ENCODE peak calls at places on chromosomes 12 and 14, in four cellular contexts. M, F, R and X are unnamed samples. For H3K36me3, the result is how much of the 10 kb centered on the place peaks cover.

GRCh38 chr12:14367097-14367661 is 1.7 kb downstream of the ATF7IP start:
- DNase-seq in M (no peak), F (peak), R (no peak), X (peak)

GRCh38 chr12:54993181-54993835 is 8.7 kb upstream of the TESPA1 start:
- DNase-seq in M (no peak), F (peak), R (no peak), X (peak)

GRCh38 chr14:56490379-56490778 is 89.2 kb upstream of the TMEM260 start:
- DNase-seq in M (no peak), F (peak), R (no peak), X (peak)

GRCh38 chr12:108607981-108608600 is 10.2 kb upstream of the TMEM119 start:
- DNase-seq in M (no peak), F (no peak), R (no peak), X (no peak)

GRCh38 chr12:13947237-13947945 is 34.0 kb downstream of the GRIN2B start:
- DNase-seq in M (no peak), F (no peak), R (no peak), X (no peak)

GRCh38 chr14:102580552-102581110 is 11.8 kb upstream of the RCOR1 start:
- DNase-seq in M (no peak), F (no peak), R (no peak), X (no peak)

GRCh38 chr12:26539131-26539530 is 293.9 kb downstream of the ITPR2 start:
- DNase-seq in M (no peak), F (no peak), R (no peak), X (no peak)

GRCh38 chr12:48029811-48030650 is 25.8 kb upstream of the COL2A1 start:
- DNase-seq in M (no peak), F (no peak), R (no peak), X (no peak)

GRCh38 chr12:113961921-113962710 is 4.0 kb downstream of the RBM19 start:
- DNase-seq in M (no peak), F (peak), R (no peak), X (no peak)

GRCh38 chr14:92651793-92652382 is 96.5 kb downstream of the LGMN start:
- DNase-seq in M (no peak), F (no peak), R (peak), X (no peak)

GRCh38 chr12:5914387-5915149 is 30.5 kb downstream of the ANO2 start:
- DNase-seq in M (no peak), F (no peak), R (no peak), X (no peak)

GRCh38 chr12:118136559-118137003 is 657 bp downstream of the PEBP1 start:
- DNase-seq in M (peak), F (peak), R (peak), X (peak)

GRCh38 chr12:131571827-131572226 is 139.1 kb upstream of the SFSWAP start:
- DNase-seq in M (no peak), F (no peak), R (no peak), X (no peak)

GRCh38 chr14:53599221-53599945 is 357.2 kb downstream of the BMP4 start:
- DNase-seq in M (no peak), F (peak), R (no peak), X (no peak)

GRCh38 chr14:59018978-59019377 is 169.5 kb upstream of the DAAM1 start:
- DNase-seq in M (no peak), F (peak), R (no peak), X (no peak)

GRCh38 chr12:122887817-122888212 is 8.1 kb downstream of the VPS37B start:
- DNase-seq in M (no peak), F (no peak), R (no peak), X (no peak)

GRCh38 chr14:100982764-100983163 is 79.2 kb upstream of the RTL1 start:
- DNase-seq in M (no peak), F (peak), R (no peak), X (no peak)

GRCh38 chr14:36510078-36510799 is 9.8 kb downstream of the NKX2-1 start:
- DNase-seq in M (no peak), F (no peak), R (no peak), X (no peak)

GRCh38 chr14:68137704-68138619 is 318.4 kb downstream of the RAD51B start:
- DNase-seq in M (no peak), F (peak), R (peak), X (no peak)

DNA sequence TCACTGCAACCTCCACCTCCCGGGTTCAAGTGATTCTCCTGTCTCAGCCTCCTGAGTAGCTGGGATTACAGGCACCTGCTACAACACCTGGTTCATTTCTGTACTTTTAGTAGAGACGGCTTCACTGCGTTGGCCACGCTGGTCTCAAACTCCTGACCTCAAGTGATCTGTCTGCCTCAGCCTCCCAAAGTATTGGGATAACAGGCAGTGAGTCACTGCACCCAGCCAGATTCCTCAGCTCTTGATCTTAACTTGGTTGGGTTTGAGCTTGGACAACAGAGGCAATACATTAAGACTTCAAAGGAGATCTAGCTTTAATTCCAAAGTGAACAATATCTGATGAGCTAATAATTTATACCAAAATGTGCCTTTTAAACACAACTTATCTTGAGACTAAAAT is 5.6 kb downstream of the DAZAP2 start:
- DNase-seq in M (no peak), F (peak), R (no peak), X (no peak)
- H3K36me3 ChIP-seq in M (under half), F (under half), R (half or more), X (under half)

DNA sequence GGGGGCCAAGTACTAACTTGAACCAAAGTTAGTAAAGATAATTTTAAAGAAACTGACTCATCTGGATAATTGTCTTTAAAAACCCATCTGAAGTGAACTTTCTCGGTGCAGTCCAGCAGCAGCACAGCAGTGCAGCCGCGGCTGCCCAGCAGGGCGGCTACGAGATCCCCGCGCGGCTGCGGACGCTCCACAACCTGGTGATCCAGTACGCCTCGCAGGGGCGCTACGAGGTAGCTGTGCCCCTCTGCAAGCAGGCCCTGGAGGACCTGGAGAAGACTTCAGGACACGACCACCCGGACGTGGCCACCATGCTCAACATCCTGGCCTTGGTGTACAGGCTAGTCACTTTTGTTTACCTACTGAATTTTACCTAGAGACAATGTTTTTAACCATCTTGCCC is 33.6 kb downstream of the KLC1 start:
- DNase-seq in M (no peak), F (no peak), R (no peak), X (no peak)
- H3K36me3 ChIP-seq in M (under half), F (half or more), R (half or more), X (under half)

GRCh38 chr12:79841248-79841877 is 93.5 kb downstream of the PPP1R12A start:
- DNase-seq in M (no peak), F (no peak), R (no peak), X (peak)
- H3K36me3 ChIP-seq in M (under half), F (under half), R (under half), X (under half)

DNA sequence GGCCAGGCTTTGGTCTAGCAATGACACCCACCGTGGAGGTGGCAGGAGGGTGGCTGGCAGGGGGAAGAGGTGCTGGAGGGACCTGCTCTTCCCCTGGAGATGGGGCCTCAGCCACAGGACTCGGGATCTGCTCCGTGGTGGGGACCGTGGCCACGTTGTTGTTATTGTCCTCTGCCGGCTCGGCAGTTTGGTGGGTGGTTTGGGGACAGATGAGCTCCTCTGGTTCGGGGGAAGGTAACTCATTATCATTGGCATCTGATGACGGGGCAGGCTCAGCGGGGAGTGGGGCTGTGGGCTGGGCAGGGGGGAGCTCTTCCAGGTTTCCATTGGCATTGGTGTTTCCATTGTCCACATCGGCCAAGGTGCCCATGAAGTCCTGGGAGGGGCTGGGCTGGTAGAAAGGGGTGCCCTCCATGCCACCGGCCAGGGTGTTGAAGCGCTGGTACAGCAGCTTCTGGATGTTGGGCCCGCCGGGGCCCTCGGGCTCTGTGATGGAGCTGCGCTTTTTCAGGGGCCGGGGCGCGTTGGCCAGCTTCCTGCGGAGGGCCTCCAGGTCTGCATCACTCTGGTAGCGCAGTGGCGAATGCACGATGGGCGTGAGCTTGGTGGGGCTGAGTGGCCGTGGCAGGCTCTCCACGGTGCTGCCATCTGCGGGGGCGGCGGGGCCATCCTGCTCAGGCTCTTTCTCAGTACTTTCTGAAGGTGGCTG is 24.3 kb downstream of the ZFYVE21 start:
- DNase-seq in M (no peak), F (no peak), R (peak), X (no peak)
- H3K36me3 ChIP-seq in M (under half), F (under half), R (half or more), X (under half)

GRCh38 chr14:105249175-105250007 is 1.1 kb downstream of the BTBD6 start:
- DNase-seq in M (no peak), F (peak), R (peak), X (no peak)

GRCh38 chr14:105250008-105250366 is 1.7 kb downstream of the BTBD6 start:
- DNase-seq in M (no peak), F (no peak), R (no peak), X (no peak)

GRCh38 chr14:105252552-105253328 is 4.4 kb downstream of the BTBD6 start:
- DNase-seq in M (no peak), F (no peak), R (no peak), X (peak)

GRCh38 chr14:105251920-105252319 is 3.6 kb downstream of the BTBD6 start:
- DNase-seq in M (no peak), F (no peak), R (no peak), X (peak)

GRCh38 chr14:105250986-105251385 is 2.7 kb downstream of the BTBD6 start:
- DNase-seq in M (no peak), F (no peak), R (no peak), X (no peak)
- H3K36me3 ChIP-seq in M (under half), F (under half), R (under half), X (under half)

GRCh38 chr14:95415993-95416392 is 96.3 kb upstream of the CLMN start:
- DNase-seq in M (no peak), F (no peak), R (peak), X (no peak)

GRCh38 chr14:95421741-95422140 is 94.7 kb downstream of the SYNE3 start:
- DNase-seq in M (no peak), F (no peak), R (no peak), X (no peak)

GRCh38 chr14:95418858-95419257 is 97.6 kb downstream of the SYNE3 start:
- DNase-seq in M (no peak), F (no peak), R (no peak), X (no peak)

GRCh38 chr14:95417492-95417891 is 97.8 kb upstream of the CLMN start:
- DNase-seq in M (no peak), F (no peak), R (no peak), X (no peak)

DNA sequence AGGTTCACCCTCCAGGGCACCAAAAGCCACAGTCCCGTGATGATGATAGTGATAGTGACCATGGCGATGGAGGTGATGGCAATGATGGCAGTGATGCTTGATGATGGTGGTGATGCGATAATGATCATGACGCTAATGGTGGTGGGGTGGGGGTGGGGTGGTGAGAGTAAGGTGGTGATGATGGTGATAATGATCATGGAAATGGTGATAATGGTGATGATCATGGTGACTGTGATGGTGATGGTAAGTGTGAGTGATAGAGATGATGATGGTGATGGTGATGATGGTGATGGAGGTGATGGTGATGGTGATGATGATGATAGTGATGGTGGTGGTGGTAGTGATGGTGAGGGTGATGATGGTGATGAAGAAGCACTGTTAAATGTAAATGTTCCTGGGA is 96.9 kb downstream of the SYNE3 start:
- DNase-seq in M (no peak), F (no peak), R (no peak), X (no peak)
- H3K36me3 ChIP-seq in M (under half), F (under half), R (under half), X (under half)

DNA sequence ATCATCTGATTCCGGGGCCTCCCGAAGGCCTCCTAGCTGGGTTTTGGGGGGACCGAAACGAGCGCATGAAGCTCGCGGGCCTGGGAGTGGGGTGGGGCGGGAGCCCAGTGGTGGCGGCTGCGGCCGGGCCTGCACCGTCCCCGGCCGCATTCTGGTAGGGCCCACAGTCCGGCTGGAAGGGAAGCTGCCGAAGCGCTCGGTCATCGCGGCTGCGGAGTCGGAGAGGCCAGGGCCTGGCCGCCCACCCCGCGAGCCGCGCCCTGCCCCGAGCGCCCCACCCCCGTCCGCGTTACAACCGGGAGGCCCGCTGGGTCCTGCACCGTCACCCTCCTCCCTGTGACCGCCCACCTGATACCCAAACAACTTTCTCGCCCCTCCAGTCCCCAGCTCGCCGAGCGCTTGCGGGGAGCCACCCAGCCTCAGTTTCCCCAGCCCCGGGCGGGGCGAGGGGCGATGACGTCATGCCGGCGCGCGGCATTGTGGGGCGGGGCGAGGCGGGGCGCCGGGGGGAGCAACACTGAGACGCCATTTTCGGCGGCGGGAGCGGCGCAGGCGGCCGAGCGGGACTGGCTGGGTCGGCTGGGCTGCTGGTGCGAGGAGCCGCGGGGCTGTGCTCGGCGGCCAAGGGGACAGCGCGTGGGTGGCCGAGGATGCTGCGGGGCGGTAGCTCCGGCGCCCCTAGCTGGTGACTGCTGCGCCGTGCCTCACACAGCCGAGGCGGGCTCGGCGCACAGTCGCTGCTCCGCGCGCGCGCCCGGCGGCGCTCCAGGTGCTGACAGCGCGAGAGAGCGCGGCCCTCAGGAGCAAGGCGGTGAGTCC is at the start of gene KLC1:
- DNase-seq in M (peak), F (peak), R (peak), X (peak)
- H3K36me3 ChIP-seq in M (under half), F (under half), R (under half), X (under half)

GRCh38 chr12:56206373-56207166 is 15.2 kb downstream of the RNF41 start:
- DNase-seq in M (peak), F (peak), R (peak), X (no peak)

GRCh38 chr12:56204275-56204674 is 15.0 kb upstream of the SMARCC2 start:
- DNase-seq in M (no peak), F (no peak), R (no peak), X (no peak)

GRCh38 chr12:56212360-56212759 is 9.4 kb downstream of the RNF41 start:
- DNase-seq in M (no peak), F (no peak), R (no peak), X (no peak)

GRCh38 chr12:56205445-56205844 is 16.2 kb upstream of the SMARCC2 start:
- DNase-seq in M (no peak), F (no peak), R (no peak), X (no peak)

DNA sequence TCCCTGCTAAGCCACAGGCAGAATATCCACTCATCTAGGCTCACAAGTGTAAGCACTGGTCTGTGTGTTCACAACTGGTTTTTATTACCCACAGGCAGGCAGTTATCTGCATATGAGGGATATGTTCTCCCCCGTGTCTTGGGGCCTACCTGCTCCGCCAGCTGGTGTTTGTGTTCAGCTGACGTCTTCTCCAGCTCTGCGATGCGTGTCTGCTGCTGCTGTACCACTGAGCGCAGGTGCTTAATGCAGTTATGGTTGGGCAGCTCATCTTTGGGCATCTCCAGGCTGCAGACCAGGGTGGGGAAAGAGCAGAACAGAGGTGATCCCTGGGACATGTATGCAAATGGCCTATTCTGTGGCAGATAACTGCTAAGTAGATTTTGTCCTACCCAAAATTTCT is 13.7 kb downstream of the RNF41 start:
- DNase-seq in M (no peak), F (no peak), R (no peak), X (no peak)
- H3K36me3 ChIP-seq in M (under half), F (half or more), R (half or more), X (under half)